ENCODE peak calls at places on chromosomes 11 and 22, in eight cellular contexts. G, E, X, R, N, U, Y and O are unnamed samples.

GRCh38 chr11:101053492-101053891 is 76.1 kb downstream of the PGR start:
- DNase-seq in R (no peak), E (no peak), X (no peak), G (no peak), N (no peak), Y (no peak), U (no peak), O (no peak)

GRCh38 chr11:63614136-63614664 is at the start of gene PLAAT3:
- DNase-seq in N (peak; percentile 76), X (peak; percentile 61), Y (peak; percentile 15), E (peak; percentile 78), G (peak; percentile 45), R (peak; percentile 22), U (peak; percentile 74), O (peak; percentile 72)

GRCh38 chr11:35163209-35163608 is 24.2 kb downstream of the CD44 start:
- DNase-seq in N (no peak), R (no peak), Y (no peak), G (no peak), U (no peak), E (no peak), X (no peak), O (peak; percentile 70)

GRCh38 chr11:62269654-62270278 is at the start of gene SCGB2A2:
- DNase-seq in N (no peak), R (no peak), G (peak; percentile 8), Y (no peak), U (no peak), X (no peak), E (no peak), O (no peak)

GRCh38 chr11:71165771-71166170 is 86.6 kb downstream of the SHANK2 start:
- DNase-seq in E (no peak), R (no peak), G (no peak), U (no peak), N (no peak), Y (no peak), X (no peak), O (no peak)

GRCh38 chr11:69454018-69454417 is 27.4 kb upstream of the LINC01488 start:
- DNase-seq in X (no peak), U (no peak), G (no peak), N (no peak), R (no peak), E (no peak), Y (no peak), O (no peak)

GRCh38 chr22:36384766-36385400 is 2.9 kb downstream of the MYH9 start:
- DNase-seq in U (no peak), N (peak; percentile 79), Y (no peak), E (no peak), R (peak; percentile 67), G (no peak), X (no peak), O (peak; percentile 67)

GRCh38 chr11:69352715-69353325 is 58.9 kb downstream of the MYEOV start:
- DNase-seq in R (no peak), N (no peak), U (no peak), G (peak; percentile 99), Y (peak; percentile 31), E (no peak), X (no peak), O (peak; percentile 95)

GRCh38 chr11:123407124-123407995 is 22.7 kb upstream of the GRAMD1B start:
- DNase-seq in R (peak; percentile 74), G (peak; percentile 70), U (no peak), X (no peak), N (peak; percentile 88), E (no peak), Y (peak; percentile 27), O (peak; percentile 72)

GRCh38 chr11:85953491-85954143 is 98.4 kb downstream of the CCDC83 start:
- DNase-seq in X (no peak), N (no peak), G (peak; percentile 84), U (no peak), E (no peak), Y (no peak), R (no peak), O (peak; percentile 37)

GRCh38 chr11:69380451-69380901 is 86.5 kb downstream of the MYEOV start:
- DNase-seq in Y (no peak), U (no peak), X (no peak), N (no peak), G (no peak), E (no peak), R (no peak), O (no peak)

GRCh38 chr11:43547900-43548381 is 132.6 kb upstream of the HSD17B12 start:
- DNase-seq in Y (no peak), R (no peak), G (no peak), E (peak; percentile 57), U (peak; percentile 35), X (no peak), N (peak; percentile 47), O (no peak)

GRCh38 chr11:75022759-75023396 is 34.1 kb downstream of the NEU3 start:
- DNase-seq in G (peak; percentile 84), X (peak; percentile 25), N (peak; percentile 82), Y (peak; percentile 65), R (peak; percentile 75), U (peak; percentile 70), E (peak; percentile 88), O (peak; percentile 83)

GRCh38 chr11:58905716-58906547 is 33.4 kb upstream of the GLYATL1 start:
- DNase-seq in X (peak; percentile 46), Y (no peak), U (peak; percentile 74), E (peak; percentile 75), R (no peak), G (peak; percentile 87), N (peak; percentile 92), O (peak; percentile 95)

GRCh38 chr11:34405079-34405858 is 33.5 kb upstream of the CAT start:
- DNase-seq in E (no peak), R (no peak), Y (no peak), N (no peak), X (no peak), U (no peak), G (peak; percentile 11), O (peak; percentile 44)

GRCh38 chr22:42693763-42694683 is 26.6 kb downstream of the A4GALT start:
- DNase-seq in R (no peak), U (no peak), E (no peak), Y (no peak), G (no peak), N (no peak), X (no peak), O (no peak)

GRCh38 chr11:38553033-38553432 is 1955.0 kb upstream of the RAG2 start:
- DNase-seq in E (no peak), Y (no peak), N (no peak), X (no peak), U (no peak), G (peak; percentile 3), R (no peak), O (no peak)

GRCh38 chr11:12280199-12280837 is 97.1 kb upstream of the PARVA start:
- DNase-seq in Y (no peak), R (no peak), G (no peak), X (no peak), E (no peak), U (no peak), N (peak; percentile 14), O (no peak)

GRCh38 chr11:43649501-43649900 is 31.0 kb upstream of the HSD17B12 start:
- DNase-seq in G (no peak), N (no peak), Y (no peak), X (no peak), U (no peak), E (no peak), R (no peak), O (no peak)

GRCh38 chr11:17343907-17344306 is 7.7 kb upstream of the NCR3LG1 start:
- DNase-seq in E (no peak), Y (peak; percentile 29), R (no peak), G (peak; percentile 97), U (no peak), X (no peak), N (no peak), O (peak; percentile 76)

GRCh38 chr11:117022526-117022925 is 75.7 kb downstream of the SIK3 start:
- DNase-seq in X (no peak), U (no peak), N (no peak), R (no peak), G (no peak), E (no peak), Y (no peak), O (no peak)

GRCh38 chr22:24685804-24686203 is 82.8 kb downstream of the GGT1 start:
- DNase-seq in X (no peak), Y (no peak), N (peak; percentile 45), U (no peak), E (no peak), G (peak; percentile 32), R (no peak), O (no peak)

GRCh38 chr11:118895093-118896039 is 11.7 kb downstream of the CXCR5 start:
- DNase-seq in R (peak; percentile 75), G (no peak), U (no peak), E (no peak), N (no peak), Y (no peak), X (no peak), O (no peak)

GRCh38 chr11:124541204-124541603 is 2.2 kb downstream of the OR8B12 start:
- DNase-seq in N (no peak), G (no peak), R (no peak), Y (no peak), E (no peak), X (no peak), U (no peak), O (no peak)

GRCh38 chr11:109730669-109731068 is 308.7 kb downstream of the C11orf87 start:
- DNase-seq in N (no peak), X (no peak), R (no peak), E (no peak), G (no peak), U (no peak), Y (no peak), O (no peak)

GRCh38 chr22:27454807-27455450 is 346.6 kb downstream of the MN1 start:
- DNase-seq in X (no peak), R (no peak), U (no peak), E (no peak), Y (no peak), N (no peak), G (no peak), O (no peak)

GRCh38 chr22:27930246-27931060 is 11.4 kb upstream of the PITPNB start:
- DNase-seq in Y (no peak), U (no peak), R (no peak), X (no peak), E (no peak), G (no peak), N (peak; percentile 18), O (no peak)

GRCh38 chr11:17558025-17558780 is 11.1 kb downstream of the OTOG start:
- DNase-seq in R (no peak), Y (no peak), N (no peak), G (no peak), U (no peak), X (no peak), E (no peak), O (no peak)

GRCh38 chr11:123206671-123207421 is 11.8 kb upstream of the CLMP start:
- DNase-seq in Y (no peak), N (peak; percentile 48), U (no peak), R (no peak), G (no peak), X (no peak), E (no peak), O (no peak)